ENCODE peak calls at places on chromosomes 2 and 18, in ten cellular contexts. O is CD8-positive, alpha-beta T cell; P is WERI-Rb-1; Z is Panc1; U is spleen; D is GM23338; G is OCI-LY7; S is right lobe of liver; C is CD4-positive, alpha-beta memory T cell; Q is SJSA1. E is an unnamed sample.

GRCh38 chr2:30947686-30948085 is 140.4 kb upstream of the CAPN13 start:
- DNase-seq in O (no peak), P (no peak), Z (no peak), U (no peak), D (no peak), G (no peak), S (no peak), C (no peak), Q (no peak), E (no peak)

GRCh38 chr2:100703213-100703612 is 116.7 kb upstream of the NPAS2 start:
- DNase-seq in O (no peak), P (no peak), Z (no peak), U (no peak), D (no peak), G (no peak), S (no peak), C (no peak), Q (no peak), E (no peak)

GRCh38 chr2:19786408-19787058 is 115.2 kb downstream of the TTC32 start:
- DNase-seq in O (no peak), P (no peak), Z (no peak), U (no peak), D (no peak), G (no peak), S (no peak), C (no peak), Q (peak), E (no peak)

GRCh38 chr2:24793752-24794477 is 690 bp downstream of the CENPO start:
- DNase-seq in O (no peak), P (peak), Z (no peak), U (no peak), D (peak), G (peak), S (no peak), C (no peak), Q (no peak), E (no peak)

GRCh38 chr18:70673834-70674233 is 385.0 kb downstream of the SOCS6 start:
- DNase-seq in O (no peak), P (no peak), Z (no peak), U (no peak), D (no peak), G (no peak), S (no peak), C (no peak), Q (no peak), E (no peak)

GRCh38 chr2:199273043-199273647 is 184.6 kb downstream of the SATB2 start:
- DNase-seq in O (no peak), P (no peak), Z (no peak), U (no peak), D (no peak), G (no peak), S (no peak), C (no peak), Q (peak), E (no peak)

GRCh38 chr2:108923019-108923700 is 65.9 kb downstream of the EDAR start:
- DNase-seq in O (no peak), P (no peak), Z (no peak), U (peak), D (no peak), G (no peak), S (no peak), C (no peak), Q (no peak), E (no peak)

GRCh38 chr2:86235196-86235980 is 36.1 kb downstream of the MRPL35 start:
- DNase-seq in O (no peak), P (no peak), Z (no peak), U (no peak), D (no peak), G (no peak), S (no peak), C (no peak), Q (no peak), E (no peak)

GRCh38 chr2:168686485-168687191 is 115.8 kb upstream of the NOSTRIN start:
- DNase-seq in O (no peak), P (no peak), Z (no peak), U (no peak), D (no peak), G (no peak), S (no peak), C (no peak), Q (peak), E (no peak)

GRCh38 chr2:207135801-207136457 is 29.8 kb downstream of the KLF7 start:
- DNase-seq in O (no peak), P (peak), Z (no peak), U (no peak), D (no peak), G (no peak), S (no peak), C (no peak), Q (no peak), E (no peak)

GRCh38 chr2:23926289-23926749 is 604 bp downstream of the ATAD2B start:
- DNase-seq in O (no peak), P (peak), Z (no peak), U (peak), D (peak), G (peak), S (no peak), C (no peak), Q (peak), E (no peak)

GRCh38 chr2:228102949-228103348 is 78.5 kb downstream of the SPHKAP start:
- DNase-seq in O (no peak), P (no peak), Z (no peak), U (no peak), D (no peak), G (no peak), S (no peak), C (no peak), Q (no peak), E (no peak)

GRCh38 chr2:195533771-195534642 is 123.0 kb upstream of the SLC39A10 start:
- DNase-seq in O (peak), P (no peak), Z (no peak), U (peak), D (peak), G (peak), S (peak), C (peak), Q (peak), E (peak)

GRCh38 chr2:47235127-47235526 is 80.0 kb upstream of the STPG4 start:
- DNase-seq in O (no peak), P (no peak), Z (no peak), U (no peak), D (no peak), G (no peak), S (no peak), C (no peak), Q (no peak), E (no peak)

GRCh38 chr2:231343988-231344387 is 51.5 kb upstream of the B3GNT7 start:
- DNase-seq in O (no peak), P (no peak), Z (no peak), U (no peak), D (no peak), G (no peak), S (no peak), C (no peak), Q (no peak), E (no peak)

GRCh38 chr2:168120730-168121129 is 126.7 kb downstream of the STK39 start:
- DNase-seq in O (no peak), P (no peak), Z (no peak), U (no peak), D (no peak), G (no peak), S (no peak), C (no peak), Q (no peak), E (no peak)

GRCh38 chr2:62151306-62151638 is 44.6 kb upstream of the B3GNT2 start:
- DNase-seq in O (no peak), P (no peak), Z (no peak), U (no peak), D (no peak), G (no peak), S (no peak), C (no peak), Q (no peak), E (no peak)

GRCh38 chr2:96498023-96498431 is 7.1 kb downstream of the NEURL3 start:
- DNase-seq in O (no peak), P (no peak), Z (no peak), U (no peak), D (peak), G (no peak), S (no peak), C (no peak), Q (no peak), E (no peak)

GRCh38 chr2:118095610-118096009 is 7.3 kb downstream of the INSIG2 start:
- DNase-seq in O (no peak), P (no peak), Z (no peak), U (no peak), D (no peak), G (no peak), S (no peak), C (no peak), Q (peak), E (no peak)

GRCh38 chr2:185811580-185811979 is 73.0 kb downstream of the FSIP2 start:
- DNase-seq in O (no peak), P (no peak), Z (no peak), U (no peak), D (peak), G (no peak), S (no peak), C (no peak), Q (no peak), E (no peak)
- H3K27ac ChIP-seq in O (no peak), P (no peak), Z (no peak), U (no peak), D (no peak), G (no peak), S (no peak), C (no peak), Q (no peak), E (no peak)

DNA sequence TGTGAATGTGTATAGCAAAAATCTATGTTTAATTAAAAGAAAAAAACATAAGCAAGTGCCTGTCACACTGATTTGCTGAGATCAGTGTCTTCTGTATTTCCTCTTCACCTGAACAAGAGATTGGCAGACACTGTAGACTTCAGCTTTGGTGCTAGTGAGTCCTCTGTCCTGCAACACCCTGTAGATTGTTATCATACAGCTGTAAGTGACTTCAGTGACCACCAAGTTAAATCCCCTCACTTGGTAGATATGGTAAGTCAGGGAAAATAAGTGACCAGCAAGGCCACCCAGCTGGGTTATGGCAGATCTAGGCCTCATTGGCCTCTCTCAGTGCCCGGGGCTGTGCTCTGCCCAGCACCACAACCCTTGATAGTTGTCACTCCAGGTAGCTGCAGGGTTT is 119.7 kb upstream of the EML6 start:
- DNase-seq in O (no peak), P (no peak), Z (no peak), U (no peak), D (no peak), G (no peak), S (no peak), C (no peak), Q (no peak), E (no peak)
- H3K27ac ChIP-seq in O (no peak), P (no peak), Z (no peak), U (peak), D (no peak), G (no peak), S (peak), C (no peak), Q (no peak), E (peak)

GRCh38 chr2:60553496-60553991 is at the start of gene BCL11A:
- DNase-seq in O (no peak), P (peak), Z (no peak), U (peak), D (peak), G (peak), S (peak), C (no peak), Q (peak), E (no peak)

GRCh38 chr2:60554649-60555065 is 1.2 kb upstream of the BCL11A start:
- DNase-seq in O (no peak), P (peak), Z (no peak), U (peak), D (peak), G (no peak), S (no peak), C (no peak), Q (peak), E (no peak)

GRCh38 chr2:60555066-60555793 is 1.8 kb upstream of the BCL11A start:
- DNase-seq in O (peak), P (peak), Z (no peak), U (peak), D (peak), G (peak), S (peak), C (peak), Q (peak), E (no peak)

GRCh38 chr2:60552851-60553495 is 481 bp downstream of the BCL11A start:
- DNase-seq in O (no peak), P (no peak), Z (no peak), U (peak), D (no peak), G (peak), S (no peak), C (no peak), Q (no peak), E (no peak)

GRCh38 chr2:60553992-60554648 is 666 bp upstream of the BCL11A start:
- DNase-seq in O (no peak), P (peak), Z (no peak), U (peak), D (peak), G (peak), S (peak), C (no peak), Q (no peak), E (no peak)
- H3K27ac ChIP-seq in O (no peak), P (peak), Z (no peak), U (peak), D (no peak), G (peak), S (peak), C (no peak), Q (no peak), E (no peak)

GRCh38 chr2:237162959-237163358 is 77.3 kb downstream of the COPS8 start:
- DNase-seq in O (no peak), P (no peak), Z (no peak), U (no peak), D (no peak), G (peak), S (no peak), C (no peak), Q (no peak), E (no peak)

GRCh38 chr2:237158194-237158593 is 72.5 kb downstream of the COPS8 start:
- DNase-seq in O (no peak), P (no peak), Z (no peak), U (no peak), D (no peak), G (no peak), S (no peak), C (no peak), Q (no peak), E (no peak)

GRCh38 chr2:237161239-237161638 is 75.5 kb downstream of the COPS8 start:
- DNase-seq in O (no peak), P (no peak), Z (no peak), U (no peak), D (no peak), G (no peak), S (no peak), C (no peak), Q (no peak), E (no peak)

GRCh38 chr2:237159006-237159897 is 73.6 kb downstream of the COPS8 start:
- DNase-seq in O (no peak), P (no peak), Z (no peak), U (no peak), D (no peak), G (peak), S (no peak), C (no peak), Q (peak), E (no peak)

DNA sequence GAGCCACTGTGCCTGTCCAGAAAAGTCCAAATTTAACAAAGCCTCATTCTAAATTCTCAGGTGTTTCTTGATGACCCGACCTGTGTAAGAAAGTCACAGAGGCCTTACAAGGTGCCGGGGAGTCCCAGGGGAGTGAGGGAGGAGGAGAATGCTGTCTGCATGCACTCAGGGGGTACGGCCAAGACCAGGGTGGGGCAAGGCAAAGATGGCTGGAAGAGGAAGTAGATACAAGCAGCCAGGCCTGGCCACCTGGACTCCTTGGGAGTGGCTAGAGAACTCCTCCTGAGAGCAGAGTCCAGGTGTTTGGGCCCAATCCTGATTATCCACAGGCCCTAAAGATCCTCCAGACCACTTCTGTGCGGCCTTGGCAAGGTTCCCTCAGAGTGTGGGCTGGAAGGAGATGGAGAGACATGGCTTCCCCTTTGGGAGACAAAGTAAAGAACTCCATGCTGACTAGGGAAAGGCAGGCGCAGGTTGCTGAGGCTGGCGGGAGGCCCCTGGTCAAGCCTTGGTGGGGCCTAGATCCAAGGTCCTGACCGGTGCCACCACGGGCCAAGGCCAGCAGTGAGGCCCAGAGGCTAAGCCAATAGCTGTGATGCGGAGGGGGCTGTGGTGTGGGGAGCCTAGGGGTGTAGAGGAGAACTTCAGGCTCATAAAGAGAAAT is 74.7 kb downstream of the COPS8 start:
- DNase-seq in O (no peak), P (no peak), Z (no peak), U (no peak), D (no peak), G (peak), S (no peak), C (no peak), Q (no peak), E (no peak)
- H3K27ac ChIP-seq in O (no peak), P (no peak), Z (no peak), U (no peak), D (no peak), G (peak), S (no peak), C (no peak), Q (no peak), E (no peak)

GRCh38 chr2:119487434-119488244 is 36.6 kb downstream of the SCTR start:
- DNase-seq in O (no peak), P (no peak), Z (no peak), U (no peak), D (no peak), G (peak), S (peak), C (no peak), Q (no peak), E (no peak)
- H3K27ac ChIP-seq in O (no peak), P (no peak), Z (no peak), U (no peak), D (no peak), G (no peak), S (peak), C (no peak), Q (no peak), E (no peak)

DNA sequence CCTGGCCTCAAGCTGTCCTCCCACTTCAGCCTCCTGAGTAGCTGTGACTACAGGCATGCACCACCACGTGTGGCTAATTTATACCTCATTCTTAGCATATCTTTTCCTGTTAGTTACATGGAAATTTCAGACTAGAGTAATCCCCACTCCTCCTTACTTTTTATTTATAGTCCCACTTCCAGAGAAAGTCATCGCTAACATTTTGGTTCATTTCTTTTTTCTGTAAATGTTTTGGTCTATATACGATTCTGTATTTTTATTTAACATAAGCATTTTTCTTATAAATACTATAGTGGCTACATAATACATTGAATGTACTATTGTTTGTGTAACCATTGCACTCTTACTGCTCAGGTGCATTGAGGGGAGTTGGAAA is 42.3 kb downstream of the DDX1 start:
- DNase-seq in O (no peak), P (no peak), Z (no peak), U (no peak), D (no peak), G (no peak), S (no peak), C (no peak), Q (no peak), E (no peak)
- H3K27ac ChIP-seq in O (no peak), P (no peak), Z (no peak), U (no peak), D (no peak), G (no peak), S (no peak), C (no peak), Q (no peak), E (no peak)

DNA sequence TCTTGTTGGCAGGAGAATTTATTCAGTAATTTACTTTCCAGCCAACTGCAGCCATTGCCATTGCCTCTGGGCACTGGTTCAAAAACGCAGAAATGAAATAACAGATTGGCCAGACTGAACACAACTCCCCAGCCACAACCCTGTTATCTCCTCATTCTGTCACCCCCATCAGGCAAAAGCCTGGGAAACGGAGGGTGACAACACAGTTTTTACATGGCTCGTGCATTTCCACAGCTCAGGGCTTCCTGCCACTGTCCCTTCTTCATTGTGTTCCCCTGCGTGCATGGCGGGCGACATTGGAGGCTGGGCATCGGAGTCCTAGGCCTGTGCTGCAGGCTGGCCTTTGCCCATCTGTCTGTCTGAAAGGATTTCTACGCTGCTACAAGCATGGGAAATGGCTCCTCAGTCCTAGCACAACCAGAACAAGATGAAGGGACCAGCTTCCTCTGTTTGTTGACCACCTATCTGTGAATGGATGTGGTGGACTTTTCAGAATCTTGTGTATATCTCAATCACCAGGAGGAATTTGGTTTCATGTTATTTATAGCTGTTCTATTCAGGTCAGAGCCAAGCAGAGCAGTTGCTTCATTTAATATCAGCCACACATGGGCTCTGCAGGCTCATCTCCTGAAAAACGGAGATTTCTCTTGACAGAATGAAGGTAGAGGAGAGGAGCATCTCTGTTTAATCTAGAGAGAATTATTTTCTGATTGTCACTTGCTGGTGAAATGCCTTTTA is 107.0 kb downstream of the MGAT5 start:
- DNase-seq in O (no peak), P (no peak), Z (no peak), U (no peak), D (no peak), G (no peak), S (no peak), C (no peak), Q (no peak), E (no peak)
- H3K27ac ChIP-seq in O (no peak), P (no peak), Z (no peak), U (no peak), D (no peak), G (no peak), S (no peak), C (no peak), Q (no peak), E (no peak)

GRCh38 chr2:50672286-50672685 is 359.6 kb downstream of the NRXN1 start:
- DNase-seq in O (no peak), P (no peak), Z (no peak), U (no peak), D (no peak), G (no peak), S (no peak), C (no peak), Q (no peak), E (no peak)
- H3K27ac ChIP-seq in O (no peak), P (no peak), Z (no peak), U (no peak), D (no peak), G (no peak), S (no peak), C (no peak), Q (no peak), E (no peak)

DNA sequence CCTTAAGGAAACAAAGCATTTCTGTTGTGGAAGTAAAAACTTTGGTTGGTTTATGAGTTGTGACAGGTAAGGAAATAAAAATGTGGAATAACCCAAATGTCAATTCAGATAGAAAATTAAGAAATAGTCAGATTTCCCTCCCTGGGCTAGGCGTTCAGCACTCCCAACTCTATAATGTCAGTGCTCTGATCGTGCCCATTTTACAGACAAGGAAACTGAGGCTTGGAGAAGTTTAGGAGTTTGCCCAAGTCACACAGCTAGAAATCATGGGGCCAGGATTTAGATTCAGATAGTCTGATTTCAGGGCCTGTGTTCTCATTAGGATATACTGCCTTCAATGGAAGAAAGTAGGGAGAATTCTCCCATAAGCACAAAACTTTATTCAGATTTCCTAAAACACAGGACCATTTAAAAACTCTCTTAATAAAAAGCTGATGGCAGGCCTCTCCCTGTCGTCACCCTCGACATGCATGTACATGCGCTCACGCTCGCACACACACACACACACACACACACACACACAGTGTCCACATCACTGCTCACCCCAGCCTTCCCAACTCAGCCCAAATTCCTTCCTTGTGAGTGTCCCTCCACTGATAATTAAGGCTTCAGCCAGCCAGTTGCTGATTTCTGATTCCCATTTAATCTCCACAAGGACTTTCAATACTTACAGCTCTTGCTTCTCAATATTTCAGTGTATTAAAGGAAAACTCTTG is 49.1 kb upstream of the SLC14A2 start:
- DNase-seq in O (no peak), P (no peak), Z (no peak), U (no peak), D (no peak), G (no peak), S (no peak), C (no peak), Q (peak), E (no peak)
- H3K27ac ChIP-seq in O (no peak), P (no peak), Z (no peak), U (no peak), D (no peak), G (no peak), S (no peak), C (no peak), Q (no peak), E (no peak)

E was measured in CD4-positive, alpha-beta T cell.